ENCODE peak calls at places on chromosomes 2 and 18, in eight cellular contexts. I is CD8-positive, alpha-beta memory T cell; Q is retina; F is activated T-helper 1 cell treated with anti-CD3 and anti-CD28 coated beads, Interleukin-12 subunit alpha, Interleukin-12 subunit beta, Interleukin-2, Interleukin-4 antibody, amounts not matched to agents 30 ng/mL and 10 ng/mL and 1 ng/mL, durations not matched to agents 14 hours and 24 hours and 36 hours; N is effector CD4-positive, alpha-beta T cell; L is COR-L47; W is NCI-H2029 treated with DMSO at 0.1 percent for 48 hours; X is iris pigment epithelial cell. A is an unnamed sample.

GRCh38 chr2:7707723-7708122 is 790.5 kb downstream of the RNF144A start:
- DNase-seq in I (no peak), Q (no peak), F (no peak), N (no peak), L (no peak), W (no peak), X (peak), A (no peak)

GRCh38 chr2:42944744-42945415 is 152.5 kb upstream of the HAAO start:
- DNase-seq in I (no peak), Q (no peak), F (no peak), N (no peak), L (no peak), W (no peak), X (peak), A (no peak)

GRCh38 chr2:216491757-216492635 is 6.6 kb upstream of the RPL37A start:
- DNase-seq in I (no peak), Q (no peak), F (no peak), N (no peak), L (no peak), W (no peak), X (no peak), A (no peak)

GRCh38 chr2:143521404-143521803 is 392.2 kb downstream of the ARHGAP15 start:
- DNase-seq in I (no peak), Q (no peak), F (no peak), N (no peak), L (no peak), W (no peak), X (no peak), A (no peak)

GRCh38 chr2:27152796-27153464 is 4.1 kb downstream of the TCF23 start:
- DNase-seq in I (no peak), Q (no peak), F (no peak), N (no peak), L (peak), W (peak), X (peak), A (no peak)

GRCh38 chr2:64937341-64938230 is 51.6 kb upstream of the SLC1A4 start:
- DNase-seq in I (no peak), Q (no peak), F (no peak), N (no peak), L (no peak), W (no peak), X (no peak), A (no peak)

GRCh38 chr18:46337206-46337710 is 233.1 kb downstream of the HAUS1 start:
- DNase-seq in I (no peak), Q (peak), F (no peak), N (no peak), L (no peak), W (no peak), X (no peak), A (no peak)

GRCh38 chr2:201049455-201049854 is 22.0 kb downstream of the HYCC2 start:
- DNase-seq in I (no peak), Q (no peak), F (no peak), N (no peak), L (no peak), W (no peak), X (peak), A (no peak)

GRCh38 chr2:56168163-56168562 is 15.6 kb upstream of the CCDC85A start:
- DNase-seq in I (no peak), Q (no peak), F (no peak), N (no peak), L (no peak), W (peak), X (peak), A (no peak)

GRCh38 chr2:174350018-174350417 is 15.3 kb downstream of the SP9 start:
- DNase-seq in I (no peak), Q (no peak), F (no peak), N (no peak), L (no peak), W (no peak), X (no peak), A (no peak)

GRCh38 chr2:70966681-70967080 is 11.7 kb upstream of the ANKRD53 start:
- DNase-seq in I (no peak), Q (no peak), F (no peak), N (no peak), L (no peak), W (no peak), X (no peak), A (no peak)

GRCh38 chr18:77676901-77677300 is 427.3 kb downstream of the GALR1 start:
- DNase-seq in I (no peak), Q (no peak), F (no peak), N (no peak), L (no peak), W (no peak), X (no peak), A (no peak)

GRCh38 chr18:2912357-2913299 is 65.8 kb downstream of the EMILIN2 start:
- DNase-seq in I (no peak), Q (no peak), F (no peak), N (no peak), L (no peak), W (no peak), X (no peak), A (no peak)

GRCh38 chr2:29598978-29599377 is 322.4 kb downstream of the ALK start:
- DNase-seq in I (no peak), Q (no peak), F (no peak), N (no peak), L (no peak), W (no peak), X (no peak), A (no peak)

GRCh38 chr2:2640371-2640770 is 309.3 kb upstream of the MYT1L start:
- DNase-seq in I (no peak), Q (no peak), F (no peak), N (no peak), L (no peak), W (no peak), X (no peak), A (no peak)

GRCh38 chr2:99260184-99260583 is 4.7 kb upstream of the LYG2 start:
- DNase-seq in I (no peak), Q (no peak), F (no peak), N (no peak), L (no peak), W (no peak), X (no peak), A (no peak)

GRCh38 chr2:235539773-235540172 is 45.9 kb downstream of the AGAP1 start:
- DNase-seq in I (no peak), Q (no peak), F (no peak), N (no peak), L (no peak), W (no peak), X (no peak), A (no peak)

GRCh38 chr2:45119855-45120254 is 110.6 kb upstream of the SIX2 start:
- DNase-seq in I (no peak), Q (no peak), F (no peak), N (no peak), L (no peak), W (no peak), X (peak), A (no peak)

GRCh38 chr2:48607307-48608014 is 10.2 kb upstream of the GTF2A1L start:
- DNase-seq in I (no peak), Q (no peak), F (no peak), N (no peak), L (peak), W (peak), X (no peak), A (no peak)

GRCh38 chr2:86066007-86066578 is 39.6 kb downstream of the POLR1A start:
- DNase-seq in I (no peak), Q (no peak), F (no peak), N (no peak), L (no peak), W (no peak), X (no peak), A (no peak)

GRCh38 chr2:27003003-27003402 is 29.8 kb upstream of the TMEM214 start:
- DNase-seq in I (no peak), Q (no peak), F (no peak), N (no peak), L (no peak), W (no peak), X (no peak), A (no peak)

GRCh38 chr2:70724366-70724765 is 43.6 kb downstream of the ADD2 start:
- DNase-seq in I (no peak), Q (no peak), F (no peak), N (no peak), L (no peak), W (no peak), X (no peak), A (no peak)

GRCh38 chr2:29238497-29238896 is 123.3 kb downstream of the CLIP4 start:
- DNase-seq in I (no peak), Q (no peak), F (no peak), N (no peak), L (peak), W (no peak), X (peak), A (no peak)

GRCh38 chr18:70151554-70152130 is 53.8 kb downstream of the RTTN start:
- DNase-seq in I (no peak), Q (no peak), F (no peak), N (no peak), L (no peak), W (no peak), X (no peak), A (no peak)

GRCh38 chr2:97673915-97674283 is 4.4 kb downstream of the C2orf92 start:
- DNase-seq in I (no peak), Q (no peak), F (no peak), N (no peak), L (no peak), W (no peak), X (no peak), A (no peak)

GRCh38 chr2:47344890-47345583 is 57.9 kb upstream of the MSH2 start:
- DNase-seq in I (no peak), Q (peak), F (no peak), N (no peak), L (peak), W (peak), X (peak), A (no peak)

GRCh38 chr2:99680946-99681345 is 191.1 kb upstream of the REV1 start:
- DNase-seq in I (no peak), Q (no peak), F (no peak), N (no peak), L (no peak), W (no peak), X (peak), A (no peak)

GRCh38 chr2:219645631-219646527 is 18.4 kb downstream of the SLC4A3 start:
- DNase-seq in I (no peak), Q (no peak), F (no peak), N (no peak), L (no peak), W (no peak), X (peak), A (no peak)

GRCh38 chr2:150370600-150370999 is 116.9 kb downstream of the RND3 start:
- DNase-seq in I (no peak), Q (peak), F (no peak), N (no peak), L (no peak), W (peak), X (no peak), A (no peak)

GRCh38 chr18:76480913-76481312 is 14.1 kb downstream of the ZNF516 start:
- DNase-seq in I (no peak), Q (no peak), F (no peak), N (no peak), L (no peak), W (no peak), X (no peak), A (no peak)

GRCh38 chr2:58620127-58620526 is 379.0 kb upstream of the FANCL start:
- DNase-seq in I (no peak), Q (no peak), F (no peak), N (no peak), L (no peak), W (no peak), X (peak), A (no peak)

GRCh38 chr2:19754907-19755306 is 146.9 kb downstream of the TTC32 start:
- DNase-seq in I (no peak), Q (peak), F (no peak), N (no peak), L (no peak), W (no peak), X (no peak), A (no peak)

GRCh38 chr18:3455938-3456685 is 6.1 kb downstream of the TGIF1 start:
- DNase-seq in I (no peak), Q (no peak), F (no peak), N (no peak), L (no peak), W (no peak), X (peak), A (no peak)

A was measured in effector memory CD4-positive, alpha-beta T cell.